ENCODE peak calls at places on chromosomes 6 and 20, in four cellular contexts. L is Panc1, M is SJSA1, Q is ascending aorta. D is an unnamed sample.

GRCh38 chr6:14165091-14165490 is 47.5 kb downstream of the CD83 start:
- DNase-seq in L (no peak), M (no peak), Q (no peak), D (peak; percentile 59)

GRCh38 chr6:33696538-33697518 is 14.7 kb downstream of the UQCC2 start:
- DNase-seq in L (no peak), M (peak; percentile 60), Q (no peak), D (no peak)

GRCh38 chr6:166586424-166587156 is at the start of gene RAMACL:
- DNase-seq in L (no peak), M (no peak), Q (no peak), D (no peak)

GRCh38 chr20:38870733-38871559 is 55.3 kb upstream of the FAM83D start:
- DNase-seq in L (no peak), M (no peak), Q (no peak), D (peak; percentile 23)

GRCh38 chr20:58231678-58232077 is 3.2 kb upstream of the ANKRD60 start:
- DNase-seq in L (no peak), M (no peak), Q (no peak), D (no peak)

GRCh38 chr6:144675231-144675861 is 390.2 kb downstream of the UTRN start:
- DNase-seq in L (no peak), M (no peak), Q (no peak), D (peak; percentile 7)

GRCh38 chr6:138514860-138515540 is 15.7 kb upstream of the NHSL1 start:
- DNase-seq in L (no peak), M (no peak), Q (no peak), D (no peak)

GRCh38 chr20:36153754-36154695 is 515 bp upstream of the EPB41L1 start:
- DNase-seq in L (no peak), M (peak; percentile 87), Q (peak; percentile 91), D (no peak)

GRCh38 chr6:46655803-46656202 is 3.0 kb downstream of the SLC25A27 start:
- DNase-seq in L (no peak), M (no peak), Q (no peak), D (no peak)

GRCh38 chr6:36574679-36575078 is 19.5 kb upstream of the SRSF3 start:
- DNase-seq in L (no peak), M (no peak), Q (no peak), D (no peak)

GRCh38 chr20:50546729-50547314 is 36.6 kb downstream of the PTPN1 start:
- DNase-seq in L (no peak), M (no peak), Q (no peak), D (no peak)

GRCh38 chr6:68704485-68704884 is 69.4 kb downstream of the ADGRB3 start:
- DNase-seq in L (no peak), M (no peak), Q (no peak), D (no peak)

GRCh38 chr20:31967830-31968249 is at the start of gene XKR7:
- DNase-seq in L (no peak), M (no peak), Q (no peak), D (no peak)

GRCh38 chr6:113102761-113103160 is 754.4 kb upstream of the MARCKS start:
- DNase-seq in L (no peak), M (no peak), Q (no peak), D (no peak)

GRCh38 chr6:149961728-149962425 is 1.9 kb upstream of the ULBP1 start:
- DNase-seq in L (no peak), M (no peak), Q (no peak), D (no peak)

GRCh38 chr6:90110971-90111370 is 185.7 kb downstream of the BACH2 start:
- DNase-seq in L (no peak), M (no peak), Q (no peak), D (no peak)

GRCh38 chr6:48426636-48427035 is 315.6 kb upstream of the PTCHD4 start:
- DNase-seq in L (no peak), M (no peak), Q (no peak), D (peak; percentile 71)

GRCh38 chr6:89464295-89464694 is 31.3 kb downstream of the ANKRD6 start:
- DNase-seq in L (no peak), M (no peak), Q (no peak), D (no peak)

GRCh38 chr6:90167514-90168379 is 128.9 kb downstream of the BACH2 start:
- DNase-seq in L (no peak), M (no peak), Q (no peak), D (no peak)

DNA sequence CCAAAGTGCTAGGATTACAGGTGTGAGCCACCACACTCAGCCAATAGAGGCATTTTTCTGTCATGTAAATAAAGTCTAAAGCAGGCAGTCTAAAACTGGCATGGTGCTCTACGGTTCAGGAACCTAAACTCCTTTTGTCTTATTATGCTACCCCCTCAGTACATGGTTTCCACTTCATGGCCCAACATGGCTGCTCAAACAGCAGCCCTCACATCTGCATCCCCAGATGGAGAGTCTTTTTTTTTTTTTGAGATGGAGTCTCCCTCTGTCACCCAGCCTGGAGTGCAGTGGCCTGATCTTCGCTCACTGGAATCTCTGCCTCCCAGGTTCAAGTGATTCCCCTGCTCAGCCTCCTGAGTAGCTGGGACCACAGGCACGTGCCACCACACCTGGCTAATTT is 38.3 kb downstream of the SLC52A3 start:
- DNase-seq in L (no peak), M (no peak), Q (no peak), D (no peak)
- H3K27me3 ChIP-seq in L (peaks cover 3% of the 10 kb centered on the region), M (peaks cover 53% of the 10 kb centered on the region), Q (peaks cover 15% of the 10 kb centered on the region), D (peaks cover 32% of the 10 kb centered on the region)

GRCh38 chr6:31363809-31364208 is 6.8 kb upstream of the HLA-B start:
- DNase-seq in L (no peak), M (no peak), Q (no peak), D (no peak)
- H3K27me3 ChIP-seq in L (peaks cover 32% of the 10 kb centered on the region), M (peaks cover 42% of the 10 kb centered on the region), Q (no peaks in the 10 kb centered on the region), D (peaks cover 13% of the 10 kb centered on the region)

GRCh38 chr20:5413394-5413793 is 96.6 kb upstream of the PROKR2 start:
- DNase-seq in L (no peak), M (no peak), Q (no peak), D (no peak)
- H3K27me3 ChIP-seq in L (peaks cover 7% of the 10 kb centered on the region), M (peaks cover 19% of the 10 kb centered on the region), Q (no peaks in the 10 kb centered on the region), D (no peaks in the 10 kb centered on the region)

DNA sequence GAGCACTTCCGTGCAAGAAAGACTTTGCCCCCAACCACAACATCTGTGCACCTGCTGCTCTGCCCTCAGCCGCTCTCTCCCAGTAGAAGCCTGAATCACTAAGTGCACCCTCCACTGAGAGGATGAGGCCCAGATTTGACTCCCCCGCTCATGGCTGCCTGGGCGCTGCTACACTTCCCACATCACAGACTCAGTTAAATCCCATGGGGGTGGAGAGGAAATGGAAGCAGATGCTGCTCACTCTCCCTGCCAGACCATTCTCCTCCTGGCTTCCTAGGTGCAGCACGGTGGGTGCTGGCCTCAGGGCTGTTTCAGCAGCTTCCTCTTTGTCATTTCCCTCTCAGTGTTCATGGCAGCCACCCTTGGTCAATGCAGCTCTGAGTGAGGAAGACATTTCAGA is 4.8 kb downstream of the CST5 start:
- DNase-seq in L (no peak), M (no peak), Q (no peak), D (no peak)
- H3K27me3 ChIP-seq in L (no peaks in the 10 kb centered on the region), M (peaks cover 3% of the 10 kb centered on the region), Q (no peaks in the 10 kb centered on the region), D (no peaks in the 10 kb centered on the region)

D was measured in kidney epithelial cell.